ENCODE peak calls at places on chromosome 20, in eight cellular contexts. S is transverse colon, A is esophagus muscularis mucosa, N is ovary, P is tibial nerve, F is A549, Y is sigmoid colon, U is GM12878. G is an unnamed sample.
A peak's percentile ranks its signal among the peaks of the same experiment; 100 is the strongest.

GRCh38 chr20:58978351-58979190 is 2.5 kb upstream of the NELFCD start:
- DNase-seq in P (no peak), S (no peak), F (no peak), A (no peak), Y (no peak), N (no peak), U (no peak), G (no peak)

GRCh38 chr20:56249244-56249955 is 868 bp downstream of the MC3R start:
- DNase-seq in N (no peak), P (no peak), Y (no peak), A (no peak), F (peak; percentile 4), S (peak; percentile 30), U (no peak), G (no peak)

GRCh38 chr20:1335961-1336698 is 7.2 kb upstream of the SDCBP2 start:
- DNase-seq in N (no peak), S (no peak), Y (peak; percentile 43), U (no peak), F (no peak), P (no peak), A (peak; percentile 83), G (no peak)

GRCh38 chr20:47677314-47678129 is 107.8 kb downstream of the SULF2 start:
- DNase-seq in A (no peak), S (peak; percentile 42), F (peak; percentile 59), N (peak; percentile 39), Y (no peak), P (no peak), U (no peak), G (peak; percentile 64)

GRCh38 chr20:24786646-24787045 is 162.4 kb upstream of the CST7 start:
- DNase-seq in A (no peak), F (no peak), P (no peak), S (no peak), Y (no peak), U (no peak), N (no peak), G (no peak)

GRCh38 chr20:23101696-23102095 is 15.6 kb upstream of the CD93 start:
- DNase-seq in N (no peak), A (no peak), P (no peak), Y (no peak), U (no peak), F (no peak), S (no peak), G (no peak)

GRCh38 chr20:542777-543368 is 717 bp downstream of the CSNK2A1 start:
- DNase-seq in A (no peak), U (no peak), N (no peak), P (no peak), S (peak; percentile 44), Y (no peak), F (peak; percentile 63), G (peak; percentile 27)

GRCh38 chr20:57672164-57672563 is 37.7 kb downstream of the PMEPA1 start:
- DNase-seq in U (no peak), F (no peak), Y (peak; percentile 78), S (no peak), A (no peak), P (no peak), N (peak; percentile 31), G (no peak)

GRCh38 chr20:61639200-61639599 is 387.1 kb downstream of the CDH4 start:
- DNase-seq in U (no peak), S (no peak), F (no peak), N (no peak), A (no peak), P (no peak), Y (no peak), G (no peak)

GRCh38 chr20:64100566-64100888 is 6.8 kb downstream of the NPBWR2 start:
- DNase-seq in A (no peak), U (no peak), Y (no peak), S (no peak), P (no peak), F (no peak), N (no peak), G (no peak)

GRCh38 chr20:38985603-38986170 is 23.5 kb downstream of the DHX35 start:
- DNase-seq in Y (no peak), U (peak; percentile 20), A (no peak), P (no peak), F (no peak), N (no peak), S (no peak), G (no peak)

GRCh38 chr20:51695574-51696303 is 72.5 kb downstream of the ATP9A start:
- DNase-seq in U (no peak), S (no peak), F (peak; percentile 22), A (no peak), Y (no peak), P (no peak), N (no peak), G (peak; percentile 31)
- H3K27ac ChIP-seq in U (no peak overlapping the region), S (peak overlapping the region; percentile 11), F (peak overlapping the region; percentile 80), A (no peak overlapping the region), Y (no peak overlapping the region), P (no peak overlapping the region), N (peak overlapping the region; percentile 42), G (no peak overlapping the region)

GRCh38 chr20:35866446-35867202 is 87.7 kb downstream of the SCAND1 start:
- DNase-seq in A (no peak), P (no peak), S (no peak), Y (no peak), F (no peak), U (no peak), N (no peak), G (no peak)
- TF ChIP-seq EP300 in A (no peak), P (no peak), S (no peak), Y (no peak), F (peak; percentile 32), U (no peak), N (no peak), G (no peak)

GRCh38 chr20:62951896-62952372 is 575 bp upstream of the SLC17A9 start:
- DNase-seq in P (no peak), N (no peak), S (no peak), F (no peak), Y (peak; percentile 63), U (no peak), A (no peak), G (no peak)
- H3K27ac ChIP-seq in P (peak overlapping the region; percentile 82), N (peak overlapping the region; percentile 96), S (peak overlapping the region; percentile 91), F (no peak overlapping the region), Y (peak overlapping the region; percentile 97), U (peak overlapping the region; percentile 79), A (peak overlapping the region; percentile 92), G (peak overlapping the region; percentile 86)

GRCh38 chr20:19024296-19025035 is 188.0 kb upstream of the SLC24A3 start:
- DNase-seq in F (no peak), S (no peak), U (no peak), Y (no peak), P (no peak), A (peak; percentile 60), N (no peak), G (no peak)

GRCh38 chr20:19026901-19027644 is 185.4 kb upstream of the SLC24A3 start:
- DNase-seq in F (no peak), U (no peak), S (no peak), N (no peak), P (no peak), Y (no peak), A (peak; percentile 83), G (no peak)

GRCh38 chr20:19027971-19028370 is 184.5 kb upstream of the SLC24A3 start:
- DNase-seq in S (no peak), U (no peak), A (peak; percentile 45), P (no peak), F (no peak), Y (no peak), N (no peak), G (no peak)

GRCh38 chr20:19025430-19026120 is 186.9 kb upstream of the SLC24A3 start:
- DNase-seq in P (no peak), Y (no peak), N (no peak), U (no peak), A (peak; percentile 79), F (no peak), S (no peak), G (no peak)

DNA sequence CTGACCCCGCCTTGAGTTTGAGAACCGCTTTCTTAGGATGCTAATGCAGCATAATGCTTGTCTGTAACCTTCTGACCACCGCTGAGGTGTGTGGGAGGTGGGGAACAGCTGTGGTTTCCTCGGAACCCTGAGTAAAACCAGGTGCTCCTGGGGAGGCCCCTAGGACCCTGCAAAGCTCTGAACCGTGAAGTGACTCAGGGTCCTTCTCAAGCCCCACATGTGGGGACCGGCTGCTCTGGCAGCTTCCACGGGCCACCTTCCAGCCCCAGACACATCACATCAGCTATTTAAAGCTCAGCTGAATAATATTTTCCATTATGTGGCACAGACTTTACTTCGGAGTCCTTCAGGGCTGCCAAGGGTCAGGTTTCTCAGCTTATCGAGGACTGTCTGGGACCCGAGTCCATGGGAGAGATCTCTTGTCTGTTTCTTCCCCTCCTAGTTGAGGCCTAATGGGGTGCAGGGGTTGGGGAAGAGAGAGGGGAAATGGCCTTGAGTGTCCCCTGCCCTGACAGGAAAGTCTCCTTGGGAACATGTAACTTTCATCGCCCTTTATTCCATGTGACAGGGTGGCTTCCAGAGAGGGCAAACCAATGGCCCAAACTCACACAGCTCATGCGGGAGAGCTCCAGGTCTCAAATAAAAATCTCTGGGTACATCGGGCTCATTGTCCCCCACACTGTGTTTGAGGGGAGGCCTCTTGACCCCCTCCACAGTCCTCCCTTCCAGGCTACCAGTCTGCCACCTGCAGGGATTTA is 186.1 kb upstream of the SLC24A3 start:
- DNase-seq in S (no peak), P (no peak), F (no peak), N (peak; percentile 48), Y (peak; percentile 82), A (peak; percentile 79), U (peak; percentile 33), G (no peak)
- TF ChIP-seq EP300 in S (no peak), P (no peak), F (no peak), N (no peak), Y (no peak), A (no peak), U (no peak), G (no peak)

GRCh38 chr20:32509639-32510066 is 75.5 kb downstream of the NOL4L start:
- DNase-seq in P (no peak), A (no peak), S (peak; percentile 47), U (no peak), N (no peak), F (no peak), Y (no peak), G (no peak)

GRCh38 chr20:32507998-32508774 is 76.9 kb downstream of the NOL4L start:
- DNase-seq in N (no peak), Y (no peak), A (no peak), S (no peak), F (no peak), P (no peak), U (no peak), G (no peak)

GRCh38 chr20:32510120-32510600 is 75.0 kb downstream of the NOL4L start:
- DNase-seq in Y (no peak), A (no peak), S (no peak), P (no peak), F (no peak), U (no peak), N (no peak), G (no peak)

GRCh38 chr20:32506721-32507120 is 78.4 kb downstream of the NOL4L start:
- DNase-seq in P (no peak), Y (no peak), N (no peak), F (no peak), U (no peak), A (no peak), S (no peak), G (no peak)

DNA sequence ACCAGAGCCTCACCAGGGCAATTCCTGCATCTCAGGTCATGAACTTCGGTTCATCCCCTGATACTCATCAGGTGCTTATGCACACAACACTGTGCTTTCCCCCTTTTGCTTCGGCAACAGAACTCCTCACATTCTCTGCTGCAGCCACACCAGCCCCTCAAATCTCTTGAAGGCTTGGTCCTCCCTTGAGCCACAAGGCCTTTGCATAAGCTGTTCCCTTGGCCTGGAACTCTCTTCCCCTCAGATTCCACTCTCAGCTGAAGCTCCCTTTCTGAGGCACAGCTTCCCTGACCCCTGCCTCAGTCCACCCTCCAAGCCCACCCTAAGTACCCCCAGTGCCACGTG is 76.4 kb downstream of the NOL4L start:
- DNase-seq in F (no peak), A (no peak), N (no peak), U (no peak), S (no peak), Y (no peak), P (no peak), G (no peak)
- H3K27ac ChIP-seq in F (no peak overlapping the region), A (no peak overlapping the region), N (no peak overlapping the region), U (no peak overlapping the region), S (no peak overlapping the region), Y (no peak overlapping the region), P (no peak overlapping the region), G (no peak overlapping the region)